ENCODE peak calls at places on chromosomes 2 and 18, in ten cellular contexts. One of them, this sample, is unnamed.
A peak's percentile ranks its signal among the peaks of the same experiment; 100 is the strongest.

GRCh38 chr2:224023188-224023587 is 15.9 kb downstream of the SERPINE2 start:
- DNase-seq in astrocyte of the spinal cord: peak; percentile 50
- DNase-seq in RKO: no peak
- DNase-seq in stimulated activated CD4-positive, alpha-beta T cell treated with anti-CD3 and anti-CD28 coated beads, Interleukin-4, amount 100 ng/mL, for 4 hours: no peak
- DNase-seq in NCI-H2171: no peak
- DNase-seq in breast epithelium: no peak
- DNase-seq in occipital lobe: no peak
- DNase-seq in stimulated activated CD8-positive, alpha-beta memory T cell treated with anti-CD3 and anti-CD28 coated beads, Interleukin-15, amount 100 ng/mL, for 4 hours: no peak
- DNase-seq in aorta: no peak
- DNase-seq in Calu3: no peak
- DNase-seq in this sample: no peak

GRCh38 chr2:241769819-241770184 is 6.8 kb upstream of the GAL3ST2 start:
- DNase-seq in stimulated activated CD8-positive, alpha-beta memory T cell treated with anti-CD3 and anti-CD28 coated beads, Interleukin-15, amount 100 ng/mL, for 4 hours: no peak
- DNase-seq in stimulated activated CD4-positive, alpha-beta T cell treated with anti-CD3 and anti-CD28 coated beads, Interleukin-4, amount 100 ng/mL, for 4 hours: no peak
- DNase-seq in Calu3: no peak
- DNase-seq in NCI-H2171: no peak
- DNase-seq in aorta: no peak
- DNase-seq in RKO: no peak
- DNase-seq in occipital lobe: no peak
- DNase-seq in breast epithelium: no peak
- DNase-seq in astrocyte of the spinal cord: no peak
- DNase-seq in this sample: no peak

GRCh38 chr2:145096582-145096981 is 576.7 kb upstream of the ZEB2 start:
- DNase-seq in RKO: no peak
- DNase-seq in stimulated activated CD8-positive, alpha-beta memory T cell treated with anti-CD3 and anti-CD28 coated beads, Interleukin-15, amount 100 ng/mL, for 4 hours: no peak
- DNase-seq in aorta: no peak
- DNase-seq in breast epithelium: no peak
- DNase-seq in astrocyte of the spinal cord: no peak
- DNase-seq in occipital lobe: no peak
- DNase-seq in Calu3: no peak
- DNase-seq in NCI-H2171: no peak
- DNase-seq in stimulated activated CD4-positive, alpha-beta T cell treated with anti-CD3 and anti-CD28 coated beads, Interleukin-4, amount 100 ng/mL, for 4 hours: no peak
- DNase-seq in this sample: no peak

GRCh38 chr18:31941010-31941809 is 1.7 kb downstream of the TRAPPC8 start:
- DNase-seq in RKO: no peak
- DNase-seq in stimulated activated CD8-positive, alpha-beta memory T cell treated with anti-CD3 and anti-CD28 coated beads, Interleukin-15, amount 100 ng/mL, for 4 hours: no peak
- DNase-seq in Calu3: no peak
- DNase-seq in NCI-H2171: no peak
- DNase-seq in stimulated activated CD4-positive, alpha-beta T cell treated with anti-CD3 and anti-CD28 coated beads, Interleukin-4, amount 100 ng/mL, for 4 hours: no peak
- DNase-seq in astrocyte of the spinal cord: no peak
- DNase-seq in aorta: no peak
- DNase-seq in occipital lobe: no peak
- DNase-seq in breast epithelium: no peak
- DNase-seq in this sample: no peak

GRCh38 chr18:48896875-48897511 is 53.8 kb downstream of the SMAD7 start:
- DNase-seq in NCI-H2171: no peak
- DNase-seq in Calu3: peak; percentile 65
- DNase-seq in RKO: no peak
- DNase-seq in aorta: peak; percentile 93
- DNase-seq in stimulated activated CD8-positive, alpha-beta memory T cell treated with anti-CD3 and anti-CD28 coated beads, Interleukin-15, amount 100 ng/mL, for 4 hours: no peak
- DNase-seq in breast epithelium: no peak
- DNase-seq in astrocyte of the spinal cord: no peak
- DNase-seq in stimulated activated CD4-positive, alpha-beta T cell treated with anti-CD3 and anti-CD28 coated beads, Interleukin-4, amount 100 ng/mL, for 4 hours: no peak
- DNase-seq in occipital lobe: no peak
- DNase-seq in this sample: peak; percentile 82

GRCh38 chr2:51065276-51065675 is 33.3 kb upstream of the NRXN1 start:
- DNase-seq in RKO: no peak
- DNase-seq in occipital lobe: no peak
- DNase-seq in Calu3: no peak
- DNase-seq in breast epithelium: no peak
- DNase-seq in stimulated activated CD4-positive, alpha-beta T cell treated with anti-CD3 and anti-CD28 coated beads, Interleukin-4, amount 100 ng/mL, for 4 hours: no peak
- DNase-seq in astrocyte of the spinal cord: no peak
- DNase-seq in aorta: no peak
- DNase-seq in NCI-H2171: no peak
- DNase-seq in stimulated activated CD8-positive, alpha-beta memory T cell treated with anti-CD3 and anti-CD28 coated beads, Interleukin-15, amount 100 ng/mL, for 4 hours: no peak
- DNase-seq in this sample: no peak

GRCh38 chr2:163252199-163252598 is 413.6 kb upstream of the KCNH7 start:
- DNase-seq in Calu3: no peak
- DNase-seq in breast epithelium: no peak
- DNase-seq in astrocyte of the spinal cord: no peak
- DNase-seq in aorta: no peak
- DNase-seq in NCI-H2171: no peak
- DNase-seq in RKO: no peak
- DNase-seq in stimulated activated CD8-positive, alpha-beta memory T cell treated with anti-CD3 and anti-CD28 coated beads, Interleukin-15, amount 100 ng/mL, for 4 hours: no peak
- DNase-seq in stimulated activated CD4-positive, alpha-beta T cell treated with anti-CD3 and anti-CD28 coated beads, Interleukin-4, amount 100 ng/mL, for 4 hours: no peak
- DNase-seq in occipital lobe: no peak
- DNase-seq in this sample: no peak

GRCh38 chr2:62196278-62196901 is 475 bp downstream of the B3GNT2 start:
- DNase-seq in breast epithelium: peak; percentile 67
- DNase-seq in stimulated activated CD4-positive, alpha-beta T cell treated with anti-CD3 and anti-CD28 coated beads, Interleukin-4, amount 100 ng/mL, for 4 hours: peak; percentile 48
- DNase-seq in Calu3: peak; percentile 59
- DNase-seq in RKO: peak; percentile 38
- DNase-seq in aorta: peak; percentile 70
- DNase-seq in stimulated activated CD8-positive, alpha-beta memory T cell treated with anti-CD3 and anti-CD28 coated beads, Interleukin-15, amount 100 ng/mL, for 4 hours: peak; percentile 32
- DNase-seq in NCI-H2171: peak; percentile 48
- DNase-seq in occipital lobe: no peak
- DNase-seq in astrocyte of the spinal cord: no peak
- DNase-seq in this sample: peak; percentile 57

GRCh38 chr2:63249146-63249545 is 198.5 kb downstream of the OTX1 start:
- DNase-seq in stimulated activated CD8-positive, alpha-beta memory T cell treated with anti-CD3 and anti-CD28 coated beads, Interleukin-15, amount 100 ng/mL, for 4 hours: no peak
- DNase-seq in Calu3: no peak
- DNase-seq in aorta: no peak
- DNase-seq in NCI-H2171: no peak
- DNase-seq in astrocyte of the spinal cord: no peak
- DNase-seq in occipital lobe: no peak
- DNase-seq in RKO: no peak
- DNase-seq in breast epithelium: no peak
- DNase-seq in stimulated activated CD4-positive, alpha-beta T cell treated with anti-CD3 and anti-CD28 coated beads, Interleukin-4, amount 100 ng/mL, for 4 hours: no peak
- DNase-seq in this sample: no peak

GRCh38 chr18:76953186-76953982 is 131.0 kb downstream of the ZNF236 start:
- DNase-seq in Calu3: peak; percentile 71
- DNase-seq in RKO: no peak
- DNase-seq in aorta: peak; percentile 73
- DNase-seq in NCI-H2171: no peak
- DNase-seq in astrocyte of the spinal cord: peak; percentile 67
- DNase-seq in stimulated activated CD4-positive, alpha-beta T cell treated with anti-CD3 and anti-CD28 coated beads, Interleukin-4, amount 100 ng/mL, for 4 hours: no peak
- DNase-seq in breast epithelium: peak; percentile 87
- DNase-seq in occipital lobe: no peak
- DNase-seq in stimulated activated CD8-positive, alpha-beta memory T cell treated with anti-CD3 and anti-CD28 coated beads, Interleukin-15, amount 100 ng/mL, for 4 hours: no peak
- DNase-seq in this sample: peak; percentile 84

GRCh38 chr2:36700311-36700710 is 3.8 kb downstream of the VIT start:
- DNase-seq in RKO: no peak
- DNase-seq in astrocyte of the spinal cord: no peak
- DNase-seq in breast epithelium: no peak
- DNase-seq in aorta: no peak
- DNase-seq in stimulated activated CD4-positive, alpha-beta T cell treated with anti-CD3 and anti-CD28 coated beads, Interleukin-4, amount 100 ng/mL, for 4 hours: no peak
- DNase-seq in stimulated activated CD8-positive, alpha-beta memory T cell treated with anti-CD3 and anti-CD28 coated beads, Interleukin-15, amount 100 ng/mL, for 4 hours: no peak
- DNase-seq in NCI-H2171: no peak
- DNase-seq in occipital lobe: no peak
- DNase-seq in Calu3: no peak
- DNase-seq in this sample: no peak

GRCh38 chr2:127614246-127614645 is 31.7 kb upstream of the GPR17 start:
- DNase-seq in Calu3: no peak
- DNase-seq in astrocyte of the spinal cord: no peak
- DNase-seq in aorta: no peak
- DNase-seq in NCI-H2171: no peak
- DNase-seq in stimulated activated CD8-positive, alpha-beta memory T cell treated with anti-CD3 and anti-CD28 coated beads, Interleukin-15, amount 100 ng/mL, for 4 hours: no peak
- DNase-seq in occipital lobe: no peak
- DNase-seq in stimulated activated CD4-positive, alpha-beta T cell treated with anti-CD3 and anti-CD28 coated beads, Interleukin-4, amount 100 ng/mL, for 4 hours: no peak
- DNase-seq in breast epithelium: peak; percentile 3
- DNase-seq in RKO: no peak
- DNase-seq in this sample: no peak

GRCh38 chr2:148876589-148877402 is 1.8 kb downstream of the KIF5C start:
- DNase-seq in NCI-H2171: peak; percentile 92
- DNase-seq in stimulated activated CD4-positive, alpha-beta T cell treated with anti-CD3 and anti-CD28 coated beads, Interleukin-4, amount 100 ng/mL, for 4 hours: peak; percentile 51
- DNase-seq in RKO: no peak
- DNase-seq in occipital lobe: peak; percentile 78
- DNase-seq in stimulated activated CD8-positive, alpha-beta memory T cell treated with anti-CD3 and anti-CD28 coated beads, Interleukin-15, amount 100 ng/mL, for 4 hours: no peak
- DNase-seq in astrocyte of the spinal cord: no peak
- DNase-seq in aorta: no peak
- DNase-seq in Calu3: peak; percentile 47
- DNase-seq in breast epithelium: no peak
- DNase-seq in this sample: peak; percentile 47

GRCh38 chr18:79503891-79504475 is 108.3 kb downstream of the NFATC1 start:
- DNase-seq in NCI-H2171: no peak
- DNase-seq in astrocyte of the spinal cord: no peak
- DNase-seq in breast epithelium: no peak
- DNase-seq in stimulated activated CD8-positive, alpha-beta memory T cell treated with anti-CD3 and anti-CD28 coated beads, Interleukin-15, amount 100 ng/mL, for 4 hours: no peak
- DNase-seq in stimulated activated CD4-positive, alpha-beta T cell treated with anti-CD3 and anti-CD28 coated beads, Interleukin-4, amount 100 ng/mL, for 4 hours: no peak
- DNase-seq in RKO: no peak
- DNase-seq in occipital lobe: no peak
- DNase-seq in Calu3: no peak
- DNase-seq in aorta: peak; percentile 12
- DNase-seq in this sample: no peak

GRCh38 chr2:58051445-58051844 is 4.8 kb downstream of the VRK2 start:
- DNase-seq in aorta: no peak
- DNase-seq in RKO: no peak
- DNase-seq in astrocyte of the spinal cord: no peak
- DNase-seq in occipital lobe: no peak
- DNase-seq in stimulated activated CD8-positive, alpha-beta memory T cell treated with anti-CD3 and anti-CD28 coated beads, Interleukin-15, amount 100 ng/mL, for 4 hours: no peak
- DNase-seq in breast epithelium: no peak
- DNase-seq in Calu3: no peak
- DNase-seq in stimulated activated CD4-positive, alpha-beta T cell treated with anti-CD3 and anti-CD28 coated beads, Interleukin-4, amount 100 ng/mL, for 4 hours: no peak
- DNase-seq in NCI-H2171: no peak
- DNase-seq in this sample: no peak

GRCh38 chr2:133531382-133531781 is 36.9 kb downstream of the NCKAP5 start:
- DNase-seq in aorta: no peak
- DNase-seq in stimulated activated CD4-positive, alpha-beta T cell treated with anti-CD3 and anti-CD28 coated beads, Interleukin-4, amount 100 ng/mL, for 4 hours: no peak
- DNase-seq in astrocyte of the spinal cord: no peak
- DNase-seq in NCI-H2171: no peak
- DNase-seq in stimulated activated CD8-positive, alpha-beta memory T cell treated with anti-CD3 and anti-CD28 coated beads, Interleukin-15, amount 100 ng/mL, for 4 hours: no peak
- DNase-seq in RKO: no peak
- DNase-seq in occipital lobe: no peak
- DNase-seq in Calu3: no peak
- DNase-seq in breast epithelium: no peak
- DNase-seq in this sample: no peak

GRCh38 chr18:48553236-48553635 is 14.4 kb downstream of the CTIF start:
- DNase-seq in stimulated activated CD4-positive, alpha-beta T cell treated with anti-CD3 and anti-CD28 coated beads, Interleukin-4, amount 100 ng/mL, for 4 hours: no peak
- DNase-seq in aorta: no peak
- DNase-seq in occipital lobe: no peak
- DNase-seq in RKO: no peak
- DNase-seq in stimulated activated CD8-positive, alpha-beta memory T cell treated with anti-CD3 and anti-CD28 coated beads, Interleukin-15, amount 100 ng/mL, for 4 hours: no peak
- DNase-seq in Calu3: no peak
- DNase-seq in astrocyte of the spinal cord: no peak
- DNase-seq in breast epithelium: peak; percentile 53
- DNase-seq in NCI-H2171: no peak
- DNase-seq in this sample: no peak

GRCh38 chr2:20666114-20666363 is 905 bp upstream of the GDF7 start:
- DNase-seq in occipital lobe: no peak
- DNase-seq in stimulated activated CD8-positive, alpha-beta memory T cell treated with anti-CD3 and anti-CD28 coated beads, Interleukin-15, amount 100 ng/mL, for 4 hours: no peak
- DNase-seq in RKO: no peak
- DNase-seq in breast epithelium: no peak
- DNase-seq in Calu3: no peak
- DNase-seq in astrocyte of the spinal cord: no peak
- DNase-seq in stimulated activated CD4-positive, alpha-beta T cell treated with anti-CD3 and anti-CD28 coated beads, Interleukin-4, amount 100 ng/mL, for 4 hours: no peak
- DNase-seq in aorta: no peak
- DNase-seq in NCI-H2171: no peak
- DNase-seq in this sample: no peak

GRCh38 chr2:76953733-76954347 is 568.3 kb downstream of the LRRTM4 start:
- DNase-seq in stimulated activated CD4-positive, alpha-beta T cell treated with anti-CD3 and anti-CD28 coated beads, Interleukin-4, amount 100 ng/mL, for 4 hours: no peak
- DNase-seq in Calu3: no peak
- DNase-seq in occipital lobe: no peak
- DNase-seq in astrocyte of the spinal cord: peak; percentile 56
- DNase-seq in breast epithelium: no peak
- DNase-seq in stimulated activated CD8-positive, alpha-beta memory T cell treated with anti-CD3 and anti-CD28 coated beads, Interleukin-15, amount 100 ng/mL, for 4 hours: no peak
- DNase-seq in RKO: peak; percentile 73
- DNase-seq in aorta: no peak
- DNase-seq in NCI-H2171: peak; percentile 18
- DNase-seq in this sample: no peak

GRCh38 chr2:181106229-181106628 is 125.8 kb downstream of the UBE2E3 start:
- DNase-seq in breast epithelium: no peak
- DNase-seq in RKO: no peak
- DNase-seq in occipital lobe: no peak
- DNase-seq in aorta: no peak
- DNase-seq in stimulated activated CD4-positive, alpha-beta T cell treated with anti-CD3 and anti-CD28 coated beads, Interleukin-4, amount 100 ng/mL, for 4 hours: no peak
- DNase-seq in astrocyte of the spinal cord: peak; percentile 17
- DNase-seq in Calu3: no peak
- DNase-seq in stimulated activated CD8-positive, alpha-beta memory T cell treated with anti-CD3 and anti-CD28 coated beads, Interleukin-15, amount 100 ng/mL, for 4 hours: no peak
- DNase-seq in NCI-H2171: peak; percentile 10
- DNase-seq in this sample: no peak

GRCh38 chr2:24111407-24111861 is 11.7 kb downstream of the PFN4 start:
- DNase-seq in RKO: no peak
- DNase-seq in occipital lobe: no peak
- DNase-seq in stimulated activated CD8-positive, alpha-beta memory T cell treated with anti-CD3 and anti-CD28 coated beads, Interleukin-15, amount 100 ng/mL, for 4 hours: no peak
- DNase-seq in NCI-H2171: no peak
- DNase-seq in aorta: no peak
- DNase-seq in astrocyte of the spinal cord: peak; percentile 62
- DNase-seq in Calu3: no peak
- DNase-seq in breast epithelium: no peak
- DNase-seq in stimulated activated CD4-positive, alpha-beta T cell treated with anti-CD3 and anti-CD28 coated beads, Interleukin-4, amount 100 ng/mL, for 4 hours: no peak
- DNase-seq in this sample: no peak

GRCh38 chr2:55887906-55888625 is 35.5 kb downstream of the EFEMP1 start:
- DNase-seq in occipital lobe: no peak
- DNase-seq in breast epithelium: no peak
- DNase-seq in astrocyte of the spinal cord: peak; percentile 90
- DNase-seq in NCI-H2171: no peak
- DNase-seq in stimulated activated CD8-positive, alpha-beta memory T cell treated with anti-CD3 and anti-CD28 coated beads, Interleukin-15, amount 100 ng/mL, for 4 hours: no peak
- DNase-seq in Calu3: no peak
- DNase-seq in stimulated activated CD4-positive, alpha-beta T cell treated with anti-CD3 and anti-CD28 coated beads, Interleukin-4, amount 100 ng/mL, for 4 hours: no peak
- DNase-seq in aorta: no peak
- DNase-seq in RKO: peak; percentile 48
- DNase-seq in this sample: no peak

GRCh38 chr18:7000484-7001096 is 117.0 kb downstream of the LAMA1 start:
- DNase-seq in breast epithelium: no peak
- DNase-seq in occipital lobe: no peak
- DNase-seq in astrocyte of the spinal cord: peak; percentile 7
- DNase-seq in Calu3: no peak
- DNase-seq in stimulated activated CD4-positive, alpha-beta T cell treated with anti-CD3 and anti-CD28 coated beads, Interleukin-4, amount 100 ng/mL, for 4 hours: no peak
- DNase-seq in RKO: peak; percentile 32
- DNase-seq in aorta: no peak
- DNase-seq in NCI-H2171: no peak
- DNase-seq in stimulated activated CD8-positive, alpha-beta memory T cell treated with anti-CD3 and anti-CD28 coated beads, Interleukin-15, amount 100 ng/mL, for 4 hours: no peak
- DNase-seq in this sample: no peak

GRCh38 chr2:64322433-64322832 is 131.5 kb upstream of the LGALSL start:
- DNase-seq in aorta: no peak
- DNase-seq in RKO: no peak
- DNase-seq in astrocyte of the spinal cord: no peak
- DNase-seq in Calu3: no peak
- DNase-seq in NCI-H2171: no peak
- DNase-seq in occipital lobe: no peak
- DNase-seq in breast epithelium: no peak
- DNase-seq in stimulated activated CD8-positive, alpha-beta memory T cell treated with anti-CD3 and anti-CD28 coated beads, Interleukin-15, amount 100 ng/mL, for 4 hours: no peak
- DNase-seq in stimulated activated CD4-positive, alpha-beta T cell treated with anti-CD3 and anti-CD28 coated beads, Interleukin-4, amount 100 ng/mL, for 4 hours: no peak
- DNase-seq in this sample: no peak

GRCh38 chr2:71306762-71307161 is 24.8 kb upstream of the ZNF638 start:
- DNase-seq in stimulated activated CD4-positive, alpha-beta T cell treated with anti-CD3 and anti-CD28 coated beads, Interleukin-4, amount 100 ng/mL, for 4 hours: no peak
- DNase-seq in Calu3: no peak
- DNase-seq in stimulated activated CD8-positive, alpha-beta memory T cell treated with anti-CD3 and anti-CD28 coated beads, Interleukin-15, amount 100 ng/mL, for 4 hours: no peak
- DNase-seq in breast epithelium: no peak
- DNase-seq in occipital lobe: no peak
- DNase-seq in NCI-H2171: no peak
- DNase-seq in RKO: no peak
- DNase-seq in astrocyte of the spinal cord: peak; percentile 66
- DNase-seq in aorta: no peak
- DNase-seq in this sample: no peak

GRCh38 chr2:131105950-131106801 is 1.0 kb downstream of the PLEKHB2 start:
- DNase-seq in occipital lobe: no peak
- DNase-seq in RKO: peak; percentile 94
- DNase-seq in NCI-H2171: no peak
- DNase-seq in astrocyte of the spinal cord: peak; percentile 27
- DNase-seq in stimulated activated CD4-positive, alpha-beta T cell treated with anti-CD3 and anti-CD28 coated beads, Interleukin-4, amount 100 ng/mL, for 4 hours: peak; percentile 59
- DNase-seq in aorta: peak; percentile 68
- DNase-seq in breast epithelium: peak; percentile 57
- DNase-seq in Calu3: peak; percentile 35
- DNase-seq in stimulated activated CD8-positive, alpha-beta memory T cell treated with anti-CD3 and anti-CD28 coated beads, Interleukin-15, amount 100 ng/mL, for 4 hours: peak; percentile 21
- DNase-seq in this sample: peak; percentile 45

GRCh38 chr2:226963528-226963927 is 127.7 kb downstream of the RHBDD1 start:
- DNase-seq in aorta: no peak
- DNase-seq in occipital lobe: no peak
- DNase-seq in breast epithelium: no peak
- DNase-seq in astrocyte of the spinal cord: peak; percentile 84
- DNase-seq in stimulated activated CD8-positive, alpha-beta memory T cell treated with anti-CD3 and anti-CD28 coated beads, Interleukin-15, amount 100 ng/mL, for 4 hours: no peak
- DNase-seq in stimulated activated CD4-positive, alpha-beta T cell treated with anti-CD3 and anti-CD28 coated beads, Interleukin-4, amount 100 ng/mL, for 4 hours: no peak
- DNase-seq in RKO: no peak
- DNase-seq in NCI-H2171: no peak
- DNase-seq in Calu3: no peak
- DNase-seq in this sample: no peak

GRCh38 chr2:9360701-9361100 is 62.6 kb downstream of the ITGB1BP1 start:
- DNase-seq in aorta: no peak
- DNase-seq in astrocyte of the spinal cord: no peak
- DNase-seq in occipital lobe: no peak
- DNase-seq in Calu3: no peak
- DNase-seq in breast epithelium: no peak
- DNase-seq in stimulated activated CD4-positive, alpha-beta T cell treated with anti-CD3 and anti-CD28 coated beads, Interleukin-4, amount 100 ng/mL, for 4 hours: no peak
- DNase-seq in RKO: no peak
- DNase-seq in NCI-H2171: no peak
- DNase-seq in stimulated activated CD8-positive, alpha-beta memory T cell treated with anti-CD3 and anti-CD28 coated beads, Interleukin-15, amount 100 ng/mL, for 4 hours: no peak
- DNase-seq in this sample: no peak

This sample was measured in Right ventricle myocardium superior.